ENCODE peak calls at places on chromosomes 1 and 21, in five cellular contexts. U, R, V, Z and O are unnamed samples. For H3K36me3, the result is how much of the 10 kb centered on the place peaks cover.

GRCh38 chr21:27057997-27058396 is 91.1 kb upstream of the ADAMTS5 start:
- DNase-seq in U (no peak), R (no peak), V (no peak), Z (no peak), O (no peak)

GRCh38 chr1:183002797-183003594 is 20.2 kb upstream of the LAMC1 start:
- DNase-seq in U (no peak), R (no peak), V (no peak), Z (no peak), O (no peak)

GRCh38 chr1:24388331-24388870 is 25.2 kb downstream of the STPG1 start:
- DNase-seq in U (no peak), R (no peak), V (no peak), Z (no peak), O (no peak)

GRCh38 chr1:10900265-10900651 is 103.8 kb upstream of the CASZ1 start:
- DNase-seq in U (no peak), R (no peak), V (no peak), Z (no peak), O (no peak)

GRCh38 chr1:246769306-246769705 is 45.1 kb downstream of the SCCPDH start:
- DNase-seq in U (no peak), R (no peak), V (no peak), Z (no peak), O (no peak)

GRCh38 chr21:32256873-32257620 is 21.8 kb downstream of the MIS18A start:
- DNase-seq in U (no peak), R (no peak), V (no peak), Z (no peak), O (no peak)

GRCh38 chr1:81446006-81446669 is 354.6 kb upstream of the ADGRL2 start:
- DNase-seq in U (no peak), R (no peak), V (no peak), Z (no peak), O (no peak)

GRCh38 chr1:43367026-43367903 is 546 bp downstream of the ELOVL1 start:
- DNase-seq in U (no peak), R (peak), V (no peak), Z (no peak), O (peak)

GRCh38 chr1:12345350-12346217 is 115.8 kb downstream of the VPS13D start:
- DNase-seq in U (no peak), R (no peak), V (no peak), Z (peak), O (no peak)

GRCh38 chr1:50978144-50978851 is 8.3 kb downstream of the CDKN2C start:
- DNase-seq in U (peak), R (peak), V (peak), Z (no peak), O (no peak)

GRCh38 chr1:18093646-18094045 is 14.0 kb upstream of the IGSF21 start:
- DNase-seq in U (no peak), R (no peak), V (no peak), Z (no peak), O (no peak)

GRCh38 chr1:50368179-50369007 is 54.9 kb downstream of the DMRTA2 start:
- DNase-seq in U (peak), R (peak), V (no peak), Z (no peak), O (peak)

GRCh38 chr1:75708910-75709309 is 15.6 kb upstream of the ACADM start:
- DNase-seq in U (no peak), R (no peak), V (no peak), Z (no peak), O (no peak)

GRCh38 chr1:205782627-205783470 is 7.6 kb upstream of the RAB29 start:
- DNase-seq in U (no peak), R (no peak), V (no peak), Z (no peak), O (no peak)

GRCh38 chr1:216785760-216786159 is 62.5 kb upstream of the ESRRG start:
- DNase-seq in U (no peak), R (no peak), V (no peak), Z (no peak), O (no peak)

GRCh38 chr1:77652179-77652745 is 30.2 kb downstream of the ZZZ3 start:
- DNase-seq in U (no peak), R (no peak), V (no peak), Z (no peak), O (no peak)

GRCh38 chr1:24018611-24019580 is 38.8 kb upstream of the SRSF10 start:
- DNase-seq in U (peak), R (peak), V (peak), Z (no peak), O (peak)

GRCh38 chr1:98323396-98323795 is 338.1 kb upstream of the SNX7 start:
- DNase-seq in U (no peak), R (no peak), V (no peak), Z (no peak), O (peak)

GRCh38 chr21:42969193-42969600 is 5.2 kb upstream of the PKNOX1 start:
- DNase-seq in U (no peak), R (no peak), V (no peak), Z (no peak), O (no peak)

GRCh38 chr21:42964561-42965560 is 9.5 kb upstream of the PKNOX1 start:
- DNase-seq in U (no peak), R (no peak), V (no peak), Z (no peak), O (no peak)

GRCh38 chr21:42959754-42960153 is 14.6 kb upstream of the PKNOX1 start:
- DNase-seq in U (no peak), R (no peak), V (peak), Z (no peak), O (no peak)

GRCh38 chr21:42962360-42963007 is 11.9 kb upstream of the PKNOX1 start:
- DNase-seq in U (no peak), R (no peak), V (no peak), Z (no peak), O (no peak)

DNA sequence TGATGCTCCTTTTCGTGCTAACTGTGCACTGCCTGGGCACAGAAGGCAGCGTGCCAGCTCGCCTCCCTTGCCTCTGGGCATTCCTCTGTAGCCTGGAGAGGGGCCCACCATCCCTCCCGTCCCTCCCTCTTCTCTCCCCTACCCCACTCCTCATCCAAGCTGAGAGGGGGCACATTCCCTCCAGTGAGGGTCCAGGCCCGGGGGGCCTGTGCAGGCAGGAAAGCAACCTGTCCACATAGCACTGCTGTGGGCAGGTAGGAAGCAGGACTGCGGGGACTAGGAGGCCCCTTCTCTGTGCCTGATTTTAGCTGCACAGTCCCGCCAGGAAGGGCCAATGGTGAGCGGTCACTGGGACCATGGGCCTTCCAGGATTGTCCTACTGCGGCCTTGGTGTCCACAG is 10.3 kb upstream of the PKNOX1 start:
- DNase-seq in U (no peak), R (no peak), V (no peak), Z (no peak), O (no peak)
- TF ChIP-seq ZNF274 in U (no peak), R (no peak), V (no peak), Z (no peak), O (no peak)

GRCh38 chr1:58754683-58755467 is 29.0 kb downstream of the JUN start:
- DNase-seq in U (no peak), R (peak), V (no peak), Z (no peak), O (no peak)

GRCh38 chr1:58753431-58753866 is 30.4 kb downstream of the JUN start:
- DNase-seq in U (peak), R (no peak), V (no peak), Z (no peak), O (no peak)

GRCh38 chr1:58749646-58750045 is 34.2 kb downstream of the JUN start:
- DNase-seq in U (no peak), R (no peak), V (no peak), Z (no peak), O (no peak)

GRCh38 chr1:58755468-58755872 is 28.4 kb downstream of the JUN start:
- DNase-seq in U (peak), R (peak), V (no peak), Z (peak), O (peak)

GRCh38 chr1:58754056-58754613 is 29.7 kb downstream of the JUN start:
- DNase-seq in U (no peak), R (no peak), V (no peak), Z (no peak), O (no peak)
- H2AFZ ChIP-seq in U (no peak), R (no peak), V (no peak), Z (no peak), O (peak)

DNA sequence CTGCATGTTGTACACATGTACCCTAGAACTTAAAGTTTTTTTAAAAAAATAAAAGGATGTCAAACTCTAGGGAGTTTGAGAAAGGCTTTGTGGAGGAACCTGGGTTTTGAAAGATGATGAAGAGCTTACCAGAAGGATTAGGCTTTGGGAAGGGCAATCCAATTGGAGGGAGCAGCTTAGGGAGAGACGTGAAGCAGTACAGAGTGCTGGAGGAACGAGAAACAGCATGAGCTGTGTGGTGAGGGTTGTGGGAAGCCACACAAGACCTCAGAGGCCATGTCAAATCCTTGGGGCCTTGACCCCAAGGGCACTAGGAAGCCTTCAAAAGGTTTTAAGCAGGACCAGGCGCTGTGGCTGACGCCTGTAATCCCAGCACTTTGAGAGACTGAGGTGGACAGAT is 8.4 kb upstream of the KPNA6 start:
- DNase-seq in U (no peak), R (no peak), V (no peak), Z (no peak), O (no peak)
- H3K36me3 ChIP-seq in U (under half), R (half or more), V (under half), Z (under half), O (under half)

GRCh38 chr21:45514311-45515021 is 27.8 kb downstream of the SLC19A1 start:
- DNase-seq in U (no peak), R (no peak), V (no peak), Z (no peak), O (no peak)
- TF ChIP-seq ZNF274 in U (no peak), R (no peak), V (no peak), Z (no peak), O (no peak)